ENCODE peak calls at places on chromosomes 5 and 9, in five cellular contexts. L is NCI-H2081, G is HS-5, Y is ACHN, R is Calu3. W is an unnamed sample.

GRCh38 chr5:120442694-120443093 is 21.4 kb upstream of the PRR16 start:
- DNase-seq in L (no peak), G (no peak), Y (no peak), R (no peak), W (no peak)

GRCh38 chr5:33120671-33121070 is 320.1 kb upstream of the TARS1 start:
- DNase-seq in L (no peak), G (peak), Y (no peak), R (no peak), W (no peak)

GRCh38 chr5:134798468-134798867 is 39.9 kb downstream of the DDX46 start:
- DNase-seq in L (no peak), G (no peak), Y (no peak), R (no peak), W (no peak)

GRCh38 chr5:3600106-3600997 is 4.7 kb downstream of the IRX1 start:
- DNase-seq in L (no peak), G (no peak), Y (no peak), R (no peak), W (no peak)

GRCh38 chr9:135085830-135086546 is 1.5 kb upstream of the OLFM1 start:
- DNase-seq in L (peak), G (no peak), Y (peak), R (peak), W (peak)

GRCh38 chr9:112771359-112772214 is 21.0 kb downstream of the SNX30 start:
- DNase-seq in L (no peak), G (no peak), Y (no peak), R (no peak), W (no peak)

GRCh38 chr9:103928452-103928851 is 165.7 kb upstream of the SMC2 start:
- DNase-seq in L (no peak), G (no peak), Y (no peak), R (no peak), W (peak)

GRCh38 chr5:71899865-71900342 is 180.8 kb downstream of the CARTPT start:
- DNase-seq in L (no peak), G (peak), Y (no peak), R (no peak), W (peak)

GRCh38 chr5:175520321-175520720 is 42.0 kb downstream of the SFXN1 start:
- DNase-seq in L (no peak), G (no peak), Y (no peak), R (no peak), W (no peak)

GRCh38 chr9:78041971-78042370 is 10.4 kb upstream of the GNAQ start:
- DNase-seq in L (no peak), G (no peak), Y (no peak), R (no peak), W (no peak)

GRCh38 chr5:38607396-38607795 is 51.0 kb upstream of the LIFR start:
- DNase-seq in L (no peak), G (peak), Y (no peak), R (no peak), W (no peak)

GRCh38 chr5:105508519-105508918 is 1945.9 kb upstream of the NUDT12 start:
- DNase-seq in L (no peak), G (peak), Y (peak), R (no peak), W (peak)

W was measured in epithelial cell of esophagus.